ENCODE peak calls at places on chromosomes 3 and 15, in nine cellular contexts. One of them, this sample, is unnamed.

GRCh38 chr3:100039075-100039474 is 75.2 kb downstream of the FILIP1L start:
- DNase-seq in GM12865: no peak
- DNase-seq in Peyer's patch: no peak
- DNase-seq in ovary: no peak
- DNase-seq in upper lobe of right lung: no peak
- DNase-seq in gastrocnemius medialis: no peak
- DNase-seq in left ventricle myocardium inferior: no peak
- DNase-seq in CD14-positive monocyte: no peak
- DNase-seq in MCF 10A: no peak
- DNase-seq in this sample: no peak

GRCh38 chr15:52668133-52668532 is 11.1 kb downstream of the ATOSA start:
- DNase-seq in CD14-positive monocyte: no peak
- DNase-seq in MCF 10A: no peak
- DNase-seq in GM12865: no peak
- DNase-seq in left ventricle myocardium inferior: no peak
- DNase-seq in Peyer's patch: no peak
- DNase-seq in ovary: no peak
- DNase-seq in upper lobe of right lung: no peak
- DNase-seq in gastrocnemius medialis: no peak
- DNase-seq in this sample: no peak

GRCh38 chr15:94305133-94305532 is 73.8 kb downstream of the MCTP2 start:
- DNase-seq in MCF 10A: no peak
- DNase-seq in CD14-positive monocyte: no peak
- DNase-seq in gastrocnemius medialis: no peak
- DNase-seq in GM12865: no peak
- DNase-seq in left ventricle myocardium inferior: no peak
- DNase-seq in Peyer's patch: no peak
- DNase-seq in upper lobe of right lung: no peak
- DNase-seq in ovary: no peak
- DNase-seq in this sample: no peak

GRCh38 chr15:40105517-40106202 is 3.0 kb downstream of the BMF start:
- DNase-seq in Peyer's patch: no peak
- DNase-seq in GM12865: peak; percentile 82
- DNase-seq in MCF 10A: no peak
- DNase-seq in upper lobe of right lung: no peak
- DNase-seq in ovary: no peak
- DNase-seq in gastrocnemius medialis: no peak
- DNase-seq in left ventricle myocardium inferior: no peak
- DNase-seq in CD14-positive monocyte: no peak
- DNase-seq in this sample: peak; percentile 77

GRCh38 chr3:119360736-119361462 is 66.7 kb downstream of the ARHGAP31 start:
- DNase-seq in CD14-positive monocyte: no peak
- DNase-seq in GM12865: no peak
- DNase-seq in Peyer's patch: no peak
- DNase-seq in upper lobe of right lung: no peak
- DNase-seq in MCF 10A: no peak
- DNase-seq in left ventricle myocardium inferior: no peak
- DNase-seq in gastrocnemius medialis: no peak
- DNase-seq in ovary: no peak
- DNase-seq in this sample: no peak

GRCh38 chr15:74817370-74817737 is 4.7 kb downstream of the LMAN1L start:
- DNase-seq in ovary: no peak
- DNase-seq in CD14-positive monocyte: no peak
- DNase-seq in upper lobe of right lung: no peak
- DNase-seq in Peyer's patch: peak; percentile 71
- DNase-seq in left ventricle myocardium inferior: peak; percentile 64
- DNase-seq in GM12865: peak; percentile 50
- DNase-seq in MCF 10A: peak; percentile 70
- DNase-seq in gastrocnemius medialis: peak; percentile 80
- DNase-seq in this sample: no peak

GRCh38 chr15:42065008-42065407 is 29.4 kb downstream of the PLA2G4D start:
- DNase-seq in CD14-positive monocyte: no peak
- DNase-seq in GM12865: peak; percentile 41
- DNase-seq in MCF 10A: no peak
- DNase-seq in left ventricle myocardium inferior: no peak
- DNase-seq in gastrocnemius medialis: no peak
- DNase-seq in upper lobe of right lung: no peak
- DNase-seq in ovary: no peak
- DNase-seq in Peyer's patch: no peak
- DNase-seq in this sample: no peak

GRCh38 chr3:122760457-122761271 is 33.0 kb downstream of the HSPBAP1 start:
- DNase-seq in CD14-positive monocyte: no peak
- DNase-seq in upper lobe of right lung: no peak
- DNase-seq in gastrocnemius medialis: no peak
- DNase-seq in MCF 10A: peak; percentile 27
- DNase-seq in left ventricle myocardium inferior: no peak
- DNase-seq in Peyer's patch: no peak
- DNase-seq in ovary: no peak
- DNase-seq in GM12865: no peak
- DNase-seq in this sample: no peak

GRCh38 chr3:5226783-5227182 is 39.3 kb downstream of the EDEM1 start:
- DNase-seq in ovary: no peak
- DNase-seq in Peyer's patch: no peak
- DNase-seq in GM12865: peak; percentile 48
- DNase-seq in MCF 10A: peak; percentile 13
- DNase-seq in upper lobe of right lung: no peak
- DNase-seq in left ventricle myocardium inferior: no peak
- DNase-seq in CD14-positive monocyte: no peak
- DNase-seq in gastrocnemius medialis: no peak
- DNase-seq in this sample: peak; percentile 42

GRCh38 chr15:99124641-99125040 is 19.8 kb downstream of the SYNM start:
- DNase-seq in MCF 10A: no peak
- DNase-seq in GM12865: no peak
- DNase-seq in ovary: no peak
- DNase-seq in Peyer's patch: peak; percentile 28
- DNase-seq in CD14-positive monocyte: no peak
- DNase-seq in left ventricle myocardium inferior: no peak
- DNase-seq in upper lobe of right lung: no peak
- DNase-seq in gastrocnemius medialis: no peak
- DNase-seq in this sample: no peak

DNA sequence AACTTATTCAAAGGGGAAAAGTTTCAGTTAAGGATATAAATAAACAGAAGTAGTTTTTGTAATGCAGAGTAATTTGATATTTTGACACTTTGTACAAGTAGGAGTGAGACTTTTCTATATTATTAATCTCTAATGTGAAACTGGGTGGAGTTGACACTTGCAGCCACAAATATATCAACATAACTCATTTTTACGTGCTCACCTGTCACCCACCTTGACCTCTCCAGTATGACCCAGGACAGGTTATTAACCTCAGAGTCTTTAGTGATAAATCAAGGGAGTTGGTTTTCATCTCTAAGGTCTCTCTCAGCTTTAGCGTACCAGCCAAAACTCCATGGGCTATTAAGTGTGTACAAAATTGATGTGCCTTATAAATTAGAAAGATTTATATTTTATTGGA is 7.4 kb downstream of the CRYBG3 start:
- DNase-seq in CD14-positive monocyte: no peak
- DNase-seq in gastrocnemius medialis: no peak
- DNase-seq in ovary: no peak
- DNase-seq in Peyer's patch: no peak
- DNase-seq in left ventricle myocardium inferior: no peak
- DNase-seq in MCF 10A: no peak
- DNase-seq in GM12865: no peak
- DNase-seq in upper lobe of right lung: no peak
- DNase-seq in this sample: no peak
- TF ChIP-seq CTCF in CD14-positive monocyte: no peak
- TF ChIP-seq CTCF in gastrocnemius medialis: no peak
- TF ChIP-seq CTCF in ovary: no peak
- TF ChIP-seq CTCF in Peyer's patch: no peak
- TF ChIP-seq CTCF in left ventricle myocardium inferior: no peak
- TF ChIP-seq CTCF in MCF 10A: no peak
- TF ChIP-seq CTCF in GM12865: no peak
- TF ChIP-seq CTCF in upper lobe of right lung: no peak
- TF ChIP-seq CTCF in this sample: no peak

GRCh38 chr3:138567403-138567802 is 26.7 kb downstream of the CEP70 start:
- DNase-seq in GM12865: no peak
- DNase-seq in MCF 10A: no peak
- DNase-seq in left ventricle myocardium inferior: no peak
- DNase-seq in Peyer's patch: no peak
- DNase-seq in upper lobe of right lung: no peak
- DNase-seq in gastrocnemius medialis: no peak
- DNase-seq in CD14-positive monocyte: no peak
- DNase-seq in ovary: no peak
- DNase-seq in this sample: no peak
- TF ChIP-seq CTCF in GM12865: no peak
- TF ChIP-seq CTCF in MCF 10A: no peak
- TF ChIP-seq CTCF in left ventricle myocardium inferior: no peak
- TF ChIP-seq CTCF in Peyer's patch: no peak
- TF ChIP-seq CTCF in upper lobe of right lung: no peak
- TF ChIP-seq CTCF in gastrocnemius medialis: no peak
- TF ChIP-seq CTCF in CD14-positive monocyte: no peak
- TF ChIP-seq CTCF in ovary: no peak
- TF ChIP-seq CTCF in this sample: no peak

GRCh38 chr3:52289747-52290595 is 2.3 kb downstream of the GLYCTK start:
- DNase-seq in GM12865: no peak
- DNase-seq in gastrocnemius medialis: no peak
- DNase-seq in Peyer's patch: peak; percentile 82
- DNase-seq in ovary: peak; percentile 26
- DNase-seq in CD14-positive monocyte: no peak
- DNase-seq in left ventricle myocardium inferior: no peak
- DNase-seq in upper lobe of right lung: peak; percentile 62
- DNase-seq in MCF 10A: no peak
- DNase-seq in this sample: no peak
- TF ChIP-seq CTCF in GM12865: no peak
- TF ChIP-seq CTCF in gastrocnemius medialis: no peak
- TF ChIP-seq CTCF in Peyer's patch: no peak
- TF ChIP-seq CTCF in ovary: no peak
- TF ChIP-seq CTCF in CD14-positive monocyte: no peak
- TF ChIP-seq CTCF in left ventricle myocardium inferior: no peak
- TF ChIP-seq CTCF in upper lobe of right lung: no peak
- TF ChIP-seq CTCF in MCF 10A: no peak
- TF ChIP-seq CTCF in this sample: no peak

GRCh38 chr3:17258823-17259436 is 374.2 kb downstream of the PLCL2 start:
- DNase-seq in left ventricle myocardium inferior: no peak
- DNase-seq in Peyer's patch: no peak
- DNase-seq in ovary: no peak
- DNase-seq in CD14-positive monocyte: no peak
- DNase-seq in GM12865: peak; percentile 61
- DNase-seq in upper lobe of right lung: no peak
- DNase-seq in MCF 10A: peak; percentile 55
- DNase-seq in gastrocnemius medialis: no peak
- DNase-seq in this sample: peak; percentile 41
- TF ChIP-seq CTCF in left ventricle myocardium inferior: peak; percentile 83
- TF ChIP-seq CTCF in Peyer's patch: peak; percentile 63
- TF ChIP-seq CTCF in ovary: peak; percentile 61
- TF ChIP-seq CTCF in CD14-positive monocyte: peak; percentile 83
- TF ChIP-seq CTCF in GM12865: peak; percentile 59
- TF ChIP-seq CTCF in upper lobe of right lung: peak; percentile 84
- TF ChIP-seq CTCF in MCF 10A: peak; percentile 51
- TF ChIP-seq CTCF in gastrocnemius medialis: peak; percentile 57
- TF ChIP-seq CTCF in this sample: peak; percentile 46

GRCh38 chr3:14577897-14578296 is 37.8 kb upstream of the GRIP2 start:
- DNase-seq in MCF 10A: no peak
- DNase-seq in CD14-positive monocyte: no peak
- DNase-seq in gastrocnemius medialis: no peak
- DNase-seq in left ventricle myocardium inferior: no peak
- DNase-seq in Peyer's patch: no peak
- DNase-seq in upper lobe of right lung: no peak
- DNase-seq in GM12865: no peak
- DNase-seq in ovary: no peak
- DNase-seq in this sample: no peak
- TF ChIP-seq CTCF in MCF 10A: no peak
- TF ChIP-seq CTCF in CD14-positive monocyte: no peak
- TF ChIP-seq CTCF in gastrocnemius medialis: no peak
- TF ChIP-seq CTCF in left ventricle myocardium inferior: no peak
- TF ChIP-seq CTCF in Peyer's patch: no peak
- TF ChIP-seq CTCF in upper lobe of right lung: no peak
- TF ChIP-seq CTCF in GM12865: no peak
- TF ChIP-seq CTCF in ovary: no peak
- TF ChIP-seq CTCF in this sample: no peak

GRCh38 chr3:150315711-150316110 is 92.4 kb upstream of the TSC22D2 start:
- DNase-seq in left ventricle myocardium inferior: no peak
- DNase-seq in GM12865: no peak
- DNase-seq in ovary: no peak
- DNase-seq in gastrocnemius medialis: no peak
- DNase-seq in upper lobe of right lung: no peak
- DNase-seq in MCF 10A: no peak
- DNase-seq in Peyer's patch: no peak
- DNase-seq in CD14-positive monocyte: no peak
- DNase-seq in this sample: no peak

GRCh38 chr3:150311156-150311555 is 96.9 kb upstream of the TSC22D2 start:
- DNase-seq in upper lobe of right lung: no peak
- DNase-seq in MCF 10A: no peak
- DNase-seq in left ventricle myocardium inferior: no peak
- DNase-seq in CD14-positive monocyte: no peak
- DNase-seq in GM12865: no peak
- DNase-seq in ovary: no peak
- DNase-seq in Peyer's patch: no peak
- DNase-seq in gastrocnemius medialis: no peak
- DNase-seq in this sample: no peak

GRCh38 chr3:150314248-150315027 is 93.7 kb upstream of the TSC22D2 start:
- DNase-seq in upper lobe of right lung: peak; percentile 63
- DNase-seq in Peyer's patch: peak; percentile 52
- DNase-seq in left ventricle myocardium inferior: no peak
- DNase-seq in GM12865: no peak
- DNase-seq in gastrocnemius medialis: no peak
- DNase-seq in MCF 10A: no peak
- DNase-seq in ovary: no peak
- DNase-seq in CD14-positive monocyte: no peak
- DNase-seq in this sample: no peak

GRCh38 chr3:150309557-150309956 is 98.5 kb upstream of the TSC22D2 start:
- DNase-seq in gastrocnemius medialis: no peak
- DNase-seq in GM12865: no peak
- DNase-seq in MCF 10A: peak; percentile 45
- DNase-seq in upper lobe of right lung: no peak
- DNase-seq in Peyer's patch: no peak
- DNase-seq in left ventricle myocardium inferior: no peak
- DNase-seq in CD14-positive monocyte: no peak
- DNase-seq in ovary: no peak
- DNase-seq in this sample: no peak

DNA sequence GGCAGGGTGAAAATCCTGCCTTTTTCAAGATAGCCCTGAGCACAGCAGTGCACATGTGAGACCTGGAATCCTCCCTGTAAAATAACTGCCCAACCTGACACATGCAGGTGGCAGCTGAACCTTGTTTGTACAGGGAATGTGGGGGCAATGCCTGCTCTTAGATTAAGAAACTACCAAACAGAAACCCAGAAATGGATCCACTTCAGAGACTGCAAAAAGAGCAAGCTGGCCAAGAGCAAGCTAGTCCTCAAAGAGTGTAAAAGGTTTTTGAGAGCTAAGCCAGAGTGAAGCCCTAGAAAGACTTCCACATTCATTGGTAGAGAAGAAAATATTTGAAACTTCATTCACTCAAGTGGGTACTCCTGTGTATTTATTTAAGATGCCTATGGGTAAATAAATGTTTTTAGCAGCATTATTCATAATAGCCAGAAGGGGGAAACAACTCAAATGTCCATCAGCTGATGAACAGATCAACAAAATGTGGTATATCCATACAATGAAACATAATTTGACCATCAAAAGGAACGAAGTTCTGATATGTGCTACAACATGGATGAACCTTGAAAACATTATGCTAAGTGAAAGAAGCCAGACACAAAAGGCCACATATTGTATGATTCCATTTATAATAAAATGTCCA is 96.0 kb upstream of the TSC22D2 start:
- DNase-seq in ovary: no peak
- DNase-seq in upper lobe of right lung: no peak
- DNase-seq in GM12865: no peak
- DNase-seq in CD14-positive monocyte: no peak
- DNase-seq in Peyer's patch: no peak
- DNase-seq in MCF 10A: no peak
- DNase-seq in left ventricle myocardium inferior: no peak
- DNase-seq in gastrocnemius medialis: no peak
- DNase-seq in this sample: no peak
- TF ChIP-seq CTCF in ovary: no peak
- TF ChIP-seq CTCF in upper lobe of right lung: peak; percentile 26
- TF ChIP-seq CTCF in GM12865: no peak
- TF ChIP-seq CTCF in CD14-positive monocyte: peak; percentile 2
- TF ChIP-seq CTCF in Peyer's patch: no peak
- TF ChIP-seq CTCF in MCF 10A: no peak
- TF ChIP-seq CTCF in left ventricle myocardium inferior: no peak
- TF ChIP-seq CTCF in gastrocnemius medialis: no peak
- TF ChIP-seq CTCF in this sample: no peak

This sample was measured in GM20000.